ENCODE peak calls at places on chromosomes 6 and 20, in six cellular contexts. One of them, this sample, is unnamed.

GRCh38 chr20:17969884-17970409 is 1.1 kb downstream of the MGME1 start:
- DNase-seq in heart left ventricle: no peak
- DNase-seq in NCI-H460: no peak
- DNase-seq in NCI-H1092 treated with DMSO at 0.1 percent for 48 hours: no peak
- DNase-seq in memory B cell: peak
- DNase-seq in stimulated activated CD4-positive, alpha-beta T cell treated with anti-CD3 and anti-CD28 coated beads, Interleukin-4, amount 100 ng/mL, for 48 hours: no peak
- DNase-seq in this sample: peak

GRCh38 chr6:90397929-90398674 is 101.5 kb upstream of the BACH2 start:
- DNase-seq in heart left ventricle: no peak
- DNase-seq in stimulated activated CD4-positive, alpha-beta T cell treated with anti-CD3 and anti-CD28 coated beads, Interleukin-4, amount 100 ng/mL, for 48 hours: peak
- DNase-seq in memory B cell: no peak
- DNase-seq in NCI-H1092 treated with DMSO at 0.1 percent for 48 hours: no peak
- DNase-seq in NCI-H460: no peak
- DNase-seq in this sample: peak

GRCh38 chr20:2756056-2756611 is 44.3 kb downstream of the CPXM1 start:
- DNase-seq in memory B cell: no peak
- DNase-seq in stimulated activated CD4-positive, alpha-beta T cell treated with anti-CD3 and anti-CD28 coated beads, Interleukin-4, amount 100 ng/mL, for 48 hours: no peak
- DNase-seq in NCI-H460: no peak
- DNase-seq in NCI-H1092 treated with DMSO at 0.1 percent for 48 hours: peak
- DNase-seq in heart left ventricle: no peak
- DNase-seq in this sample: peak

GRCh38 chr6:157428418-157429202 is 47.6 kb downstream of the ZDHHC14 start:
- DNase-seq in stimulated activated CD4-positive, alpha-beta T cell treated with anti-CD3 and anti-CD28 coated beads, Interleukin-4, amount 100 ng/mL, for 48 hours: peak
- DNase-seq in NCI-H1092 treated with DMSO at 0.1 percent for 48 hours: no peak
- DNase-seq in heart left ventricle: no peak
- DNase-seq in NCI-H460: no peak
- DNase-seq in memory B cell: no peak
- DNase-seq in this sample: peak

GRCh38 chr20:40797425-40797824 is 108.4 kb upstream of the MAFB start:
- DNase-seq in memory B cell: no peak
- DNase-seq in heart left ventricle: no peak
- DNase-seq in NCI-H460: no peak
- DNase-seq in NCI-H1092 treated with DMSO at 0.1 percent for 48 hours: peak
- DNase-seq in stimulated activated CD4-positive, alpha-beta T cell treated with anti-CD3 and anti-CD28 coated beads, Interleukin-4, amount 100 ng/mL, for 48 hours: no peak
- DNase-seq in this sample: no peak

GRCh38 chr6:20085817-20086216 is 126.5 kb downstream of the MBOAT1 start:
- DNase-seq in NCI-H1092 treated with DMSO at 0.1 percent for 48 hours: no peak
- DNase-seq in stimulated activated CD4-positive, alpha-beta T cell treated with anti-CD3 and anti-CD28 coated beads, Interleukin-4, amount 100 ng/mL, for 48 hours: no peak
- DNase-seq in NCI-H460: no peak
- DNase-seq in memory B cell: no peak
- DNase-seq in heart left ventricle: no peak
- DNase-seq in this sample: no peak

GRCh38 chr6:82017316-82017715 is 230.2 kb downstream of the IBTK start:
- DNase-seq in heart left ventricle: peak
- DNase-seq in memory B cell: no peak
- DNase-seq in stimulated activated CD4-positive, alpha-beta T cell treated with anti-CD3 and anti-CD28 coated beads, Interleukin-4, amount 100 ng/mL, for 48 hours: no peak
- DNase-seq in NCI-H1092 treated with DMSO at 0.1 percent for 48 hours: no peak
- DNase-seq in NCI-H460: no peak
- DNase-seq in this sample: peak

GRCh38 chr6:70790483-70790882 is 122.8 kb downstream of the SMAP1 start:
- DNase-seq in NCI-H460: no peak
- DNase-seq in stimulated activated CD4-positive, alpha-beta T cell treated with anti-CD3 and anti-CD28 coated beads, Interleukin-4, amount 100 ng/mL, for 48 hours: no peak
- DNase-seq in heart left ventricle: no peak
- DNase-seq in NCI-H1092 treated with DMSO at 0.1 percent for 48 hours: no peak
- DNase-seq in memory B cell: no peak
- DNase-seq in this sample: no peak

GRCh38 chr6:84284428-84285033 is 57.1 kb upstream of the CEP162 start:
- DNase-seq in NCI-H1092 treated with DMSO at 0.1 percent for 48 hours: peak
- DNase-seq in memory B cell: no peak
- DNase-seq in NCI-H460: no peak
- DNase-seq in stimulated activated CD4-positive, alpha-beta T cell treated with anti-CD3 and anti-CD28 coated beads, Interleukin-4, amount 100 ng/mL, for 48 hours: no peak
- DNase-seq in heart left ventricle: no peak
- DNase-seq in this sample: peak

GRCh38 chr6:130409394-130410095 is 43.7 kb downstream of the TMEM200A start:
- DNase-seq in memory B cell: no peak
- DNase-seq in NCI-H460: no peak
- DNase-seq in stimulated activated CD4-positive, alpha-beta T cell treated with anti-CD3 and anti-CD28 coated beads, Interleukin-4, amount 100 ng/mL, for 48 hours: no peak
- DNase-seq in NCI-H1092 treated with DMSO at 0.1 percent for 48 hours: no peak
- DNase-seq in heart left ventricle: no peak
- DNase-seq in this sample: peak

GRCh38 chr20:57714409-57715267 is 4.8 kb upstream of the PMEPA1 start:
- DNase-seq in NCI-H1092 treated with DMSO at 0.1 percent for 48 hours: no peak
- DNase-seq in heart left ventricle: no peak
- DNase-seq in NCI-H460: no peak
- DNase-seq in memory B cell: no peak
- DNase-seq in stimulated activated CD4-positive, alpha-beta T cell treated with anti-CD3 and anti-CD28 coated beads, Interleukin-4, amount 100 ng/mL, for 48 hours: no peak
- DNase-seq in this sample: peak

GRCh38 chr6:26216015-26216885 is 129.0 kb downstream of the HFE start:
- DNase-seq in memory B cell: peak
- DNase-seq in heart left ventricle: peak
- DNase-seq in NCI-H1092 treated with DMSO at 0.1 percent for 48 hours: peak
- DNase-seq in NCI-H460: peak
- DNase-seq in stimulated activated CD4-positive, alpha-beta T cell treated with anti-CD3 and anti-CD28 coated beads, Interleukin-4, amount 100 ng/mL, for 48 hours: peak
- DNase-seq in this sample: peak

GRCh38 chr20:40991181-40991889 is 37.3 kb upstream of the TOP1 start:
- DNase-seq in NCI-H460: no peak
- DNase-seq in heart left ventricle: peak
- DNase-seq in memory B cell: peak
- DNase-seq in NCI-H1092 treated with DMSO at 0.1 percent for 48 hours: no peak
- DNase-seq in stimulated activated CD4-positive, alpha-beta T cell treated with anti-CD3 and anti-CD28 coated beads, Interleukin-4, amount 100 ng/mL, for 48 hours: no peak
- DNase-seq in this sample: peak

GRCh38 chr6:79302341-79302740 is 67.9 kb upstream of the HMGN3 start:
- DNase-seq in NCI-H1092 treated with DMSO at 0.1 percent for 48 hours: no peak
- DNase-seq in memory B cell: no peak
- DNase-seq in stimulated activated CD4-positive, alpha-beta T cell treated with anti-CD3 and anti-CD28 coated beads, Interleukin-4, amount 100 ng/mL, for 48 hours: no peak
- DNase-seq in NCI-H460: no peak
- DNase-seq in heart left ventricle: no peak
- DNase-seq in this sample: no peak

GRCh38 chr6:21227486-21227885 is 366.1 kb upstream of the SOX4 start:
- DNase-seq in heart left ventricle: no peak
- DNase-seq in NCI-H460: no peak
- DNase-seq in memory B cell: no peak
- DNase-seq in NCI-H1092 treated with DMSO at 0.1 percent for 48 hours: no peak
- DNase-seq in stimulated activated CD4-positive, alpha-beta T cell treated with anti-CD3 and anti-CD28 coated beads, Interleukin-4, amount 100 ng/mL, for 48 hours: no peak
- DNase-seq in this sample: peak

GRCh38 chr6:133779916-133780315 is 109.0 kb upstream of the TCF21 start:
- DNase-seq in stimulated activated CD4-positive, alpha-beta T cell treated with anti-CD3 and anti-CD28 coated beads, Interleukin-4, amount 100 ng/mL, for 48 hours: no peak
- DNase-seq in NCI-H1092 treated with DMSO at 0.1 percent for 48 hours: no peak
- DNase-seq in memory B cell: no peak
- DNase-seq in heart left ventricle: no peak
- DNase-seq in NCI-H460: no peak
- DNase-seq in this sample: no peak

GRCh38 chr20:22214296-22214695 is 370.1 kb downstream of the FOXA2 start:
- DNase-seq in NCI-H1092 treated with DMSO at 0.1 percent for 48 hours: no peak
- DNase-seq in memory B cell: no peak
- DNase-seq in heart left ventricle: no peak
- DNase-seq in NCI-H460: no peak
- DNase-seq in stimulated activated CD4-positive, alpha-beta T cell treated with anti-CD3 and anti-CD28 coated beads, Interleukin-4, amount 100 ng/mL, for 48 hours: no peak
- DNase-seq in this sample: no peak

GRCh38 chr6:36949636-36950035 is 4.9 kb upstream of the PI16 start:
- DNase-seq in stimulated activated CD4-positive, alpha-beta T cell treated with anti-CD3 and anti-CD28 coated beads, Interleukin-4, amount 100 ng/mL, for 48 hours: no peak
- DNase-seq in NCI-H1092 treated with DMSO at 0.1 percent for 48 hours: no peak
- DNase-seq in memory B cell: no peak
- DNase-seq in heart left ventricle: no peak
- DNase-seq in NCI-H460: no peak
- DNase-seq in this sample: peak

GRCh38 chr20:53582574-53583351 is 10.9 kb downstream of the ZNF217 start:
- DNase-seq in NCI-H1092 treated with DMSO at 0.1 percent for 48 hours: no peak
- DNase-seq in heart left ventricle: no peak
- DNase-seq in memory B cell: no peak
- DNase-seq in stimulated activated CD4-positive, alpha-beta T cell treated with anti-CD3 and anti-CD28 coated beads, Interleukin-4, amount 100 ng/mL, for 48 hours: no peak
- DNase-seq in NCI-H460: peak
- DNase-seq in this sample: peak

GRCh38 chr20:3710703-3711417 is 1.5 kb downstream of the SIGLEC1 start:
- DNase-seq in memory B cell: peak
- DNase-seq in NCI-H1092 treated with DMSO at 0.1 percent for 48 hours: peak
- DNase-seq in stimulated activated CD4-positive, alpha-beta T cell treated with anti-CD3 and anti-CD28 coated beads, Interleukin-4, amount 100 ng/mL, for 48 hours: peak
- DNase-seq in heart left ventricle: peak
- DNase-seq in NCI-H460: peak
- DNase-seq in this sample: peak

GRCh38 chr20:45826381-45827019 is 612 bp downstream of the TNNC2 start:
- DNase-seq in stimulated activated CD4-positive, alpha-beta T cell treated with anti-CD3 and anti-CD28 coated beads, Interleukin-4, amount 100 ng/mL, for 48 hours: no peak
- DNase-seq in NCI-H1092 treated with DMSO at 0.1 percent for 48 hours: no peak
- DNase-seq in memory B cell: no peak
- DNase-seq in NCI-H460: no peak
- DNase-seq in heart left ventricle: peak
- DNase-seq in this sample: peak

GRCh38 chr20:61724376-61724775 is 341.3 kb downstream of the TAF4 start:
- DNase-seq in memory B cell: no peak
- DNase-seq in heart left ventricle: peak
- DNase-seq in NCI-H1092 treated with DMSO at 0.1 percent for 48 hours: no peak
- DNase-seq in stimulated activated CD4-positive, alpha-beta T cell treated with anti-CD3 and anti-CD28 coated beads, Interleukin-4, amount 100 ng/mL, for 48 hours: no peak
- DNase-seq in NCI-H460: no peak
- DNase-seq in this sample: peak